ENCODE peak calls at places on chromosomes 11 and 22, in six cellular contexts. P is adrenal gland, L is IMR-90, D is A549, R is body of pancreas, T is ovary. G is an unnamed sample.

GRCh38 chr11:25576320-25576719 is 755.6 kb upstream of the ANO3 start:
- DNase-seq in T (no peak), P (no peak), L (no peak), R (no peak), D (no peak), G (no peak)

GRCh38 chr11:114762437-114762836 is 84.1 kb downstream of the NXPE2 start:
- DNase-seq in T (peak; percentile 27), R (peak; percentile 56), D (peak; percentile 56), L (peak; percentile 54), P (peak; percentile 69), G (peak; percentile 51)

GRCh38 chr22:50699754-50700386 is 27.2 kb downstream of the SHANK3 start:
- DNase-seq in L (no peak), P (no peak), R (peak; percentile 8), T (no peak), D (no peak), G (no peak)

GRCh38 chr11:38019072-38019775 is 1421.2 kb upstream of the RAG2 start:
- DNase-seq in L (no peak), T (no peak), R (no peak), P (no peak), D (peak; percentile 1), G (no peak)

GRCh38 chr22:50656122-50657070 is 16.2 kb upstream of the SHANK3 start:
- DNase-seq in D (peak; percentile 47), P (peak; percentile 66), R (no peak), T (no peak), L (peak; percentile 61), G (no peak)

GRCh38 chr11:126485021-126485781 is 129.7 kb downstream of the ST3GAL4 start:
- DNase-seq in T (no peak), R (no peak), D (no peak), L (peak; percentile 81), P (no peak), G (no peak)

GRCh38 chr11:67120881-67121710 is 2.0 kb downstream of the KDM2A start:
- DNase-seq in P (peak; percentile 53), R (peak; percentile 26), L (peak; percentile 45), D (peak; percentile 34), T (no peak), G (peak; percentile 33)

GRCh38 chr22:24474221-24474620 is 20.9 kb upstream of the UPB1 start:
- DNase-seq in L (peak; percentile 92), D (peak; percentile 36), R (no peak), P (peak; percentile 18), T (no peak), G (no peak)

GRCh38 chr11:130159657-130160459 is at the start of gene ST14:
- DNase-seq in T (no peak), L (no peak), R (peak; percentile 88), D (no peak), P (no peak), G (peak; percentile 79)

GRCh38 chr11:3208272-3208671 is 10.3 kb downstream of the MRGPRG start:
- DNase-seq in R (no peak), T (no peak), P (no peak), L (no peak), D (no peak), G (no peak)

GRCh38 chr11:16036218-16036617 is 320.1 kb downstream of the SOX6 start:
- DNase-seq in R (no peak), P (no peak), L (no peak), D (no peak), T (no peak), G (no peak)

GRCh38 chr22:29478326-29479276 is 1.4 kb upstream of the NEFH start:
- DNase-seq in L (no peak), R (peak; percentile 20), P (peak; percentile 60), T (no peak), D (peak; percentile 18), G (no peak)

GRCh38 chr11:12285106-12285505 is 92.3 kb upstream of the PARVA start:
- DNase-seq in P (no peak), D (no peak), R (no peak), T (no peak), L (peak; percentile 98), G (no peak)
- H3K4me3 ChIP-seq in P (no peak overlapping the region), D (no peak overlapping the region), R (no peak overlapping the region), T (no peak overlapping the region), L (no peak overlapping the region), G (no peak overlapping the region)

GRCh38 chr11:78325274-78325781 is 92.3 kb downstream of the GAB2 start:
- DNase-seq in R (no peak), D (no peak), P (no peak), T (no peak), L (no peak), G (no peak)
- TF ChIP-seq POLR2A in R (no peak), D (no peak), P (no peak), T (no peak), L (no peak), G (no peak)

GRCh38 chr11:64741393-64742086 is 2.4 kb downstream of the RASGRP2 start:
- DNase-seq in R (no peak), T (no peak), D (no peak), P (no peak), L (no peak), G (no peak)

GRCh38 chr11:64744544-64745218 is 739 bp upstream of the RASGRP2 start:
- DNase-seq in P (no peak), T (no peak), L (no peak), R (no peak), D (no peak), G (no peak)

GRCh38 chr11:64743591-64744543 is at the start of gene RASGRP2:
- DNase-seq in D (peak; percentile 76), L (no peak), P (peak; percentile 75), R (peak; percentile 57), T (peak; percentile 50), G (peak; percentile 36)

GRCh38 chr11:64742940-64743590 is 877 bp downstream of the RASGRP2 start:
- DNase-seq in D (peak; percentile 48), L (no peak), T (peak; percentile 48), P (peak; percentile 79), R (peak; percentile 70), G (no peak)

GRCh38 chr11:64742087-64742939 is 1.6 kb downstream of the RASGRP2 start:
- DNase-seq in L (no peak), D (no peak), T (no peak), R (no peak), P (peak; percentile 22), G (no peak)
- H3K4me3 ChIP-seq in L (peak overlapping the region; percentile 20), D (peak overlapping the region; percentile 61), T (peak overlapping the region; percentile 44), R (no peak overlapping the region), P (peak overlapping the region; percentile 16), G (peak overlapping the region; percentile 40)

DNA sequence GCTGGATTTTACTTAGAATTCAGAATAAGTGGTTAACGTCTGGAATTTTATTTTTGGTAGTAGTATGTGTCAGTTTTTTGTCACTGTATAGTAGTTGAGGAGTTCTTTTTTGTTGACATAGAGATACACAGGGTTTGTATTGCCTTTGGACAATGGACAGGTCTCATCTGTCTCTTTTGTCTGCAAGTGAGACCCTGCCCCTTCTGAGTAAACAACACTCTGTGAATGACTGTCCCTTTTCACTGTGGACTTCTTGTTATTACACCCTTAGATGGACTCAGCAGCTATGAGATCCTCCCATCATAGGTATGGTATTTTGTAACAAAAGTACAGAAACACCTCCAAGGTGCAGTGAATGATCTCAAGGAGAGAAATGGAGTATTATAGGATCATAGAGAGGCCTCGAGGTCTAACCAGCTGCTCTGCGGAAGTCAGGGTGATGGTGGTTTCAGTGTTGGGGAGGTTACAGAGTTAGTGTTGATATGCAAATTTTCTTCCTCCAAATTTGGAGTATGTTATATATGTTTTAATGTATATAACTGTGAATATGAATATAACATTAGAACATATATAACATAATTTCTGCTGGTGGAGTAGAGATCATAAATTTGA is 7.8 kb downstream of the PPP6R3 start:
- DNase-seq in P (no peak), D (no peak), L (no peak), R (no peak), T (no peak), G (no peak)
- TF ChIP-seq POLR2A in P (no peak), D (no peak), L (no peak), R (no peak), T (no peak), G (no peak)

DNA sequence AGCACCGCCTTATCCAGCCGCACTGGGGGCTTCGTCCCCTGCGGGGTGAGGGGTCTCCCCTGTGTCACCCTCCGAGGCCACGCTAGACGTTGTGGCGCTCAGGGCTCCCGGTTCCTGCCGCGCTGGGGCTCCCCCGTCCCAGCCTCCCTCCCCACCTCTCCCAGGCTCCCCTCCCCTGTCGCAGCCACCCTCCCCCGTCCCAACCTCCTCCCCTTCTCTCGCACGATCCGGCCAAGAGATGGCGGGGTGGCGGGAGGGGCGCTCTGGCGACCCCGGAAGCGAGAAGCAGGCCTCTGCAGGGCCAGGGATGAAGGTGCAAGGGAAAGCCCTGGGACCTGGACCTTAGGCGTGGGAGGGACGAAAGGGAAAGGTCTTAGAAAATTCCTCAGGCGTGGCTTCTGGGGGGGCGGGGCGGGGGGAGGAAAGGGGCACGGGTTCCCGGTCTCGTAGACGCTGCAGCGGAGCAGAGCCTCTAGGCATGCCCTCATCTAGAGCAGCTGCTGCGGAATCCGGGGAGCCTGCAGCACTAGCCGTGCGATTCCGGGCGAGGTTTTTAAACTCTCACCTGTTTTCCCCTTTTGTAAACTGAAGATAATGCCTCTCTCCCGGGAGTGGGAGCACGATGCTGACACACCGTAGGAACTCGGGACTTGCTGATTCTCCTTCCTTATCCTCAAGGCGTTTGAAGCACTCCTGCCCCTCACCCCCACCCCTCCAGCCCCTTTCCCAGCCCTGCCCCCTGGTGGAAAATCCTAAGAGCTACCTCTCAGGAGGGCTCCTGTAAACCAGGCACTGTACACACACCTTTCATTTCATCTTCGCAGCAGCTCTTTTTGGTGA is 14.4 kb downstream of the KCNJ5 start:
- DNase-seq in P (peak; percentile 54), L (peak; percentile 26), T (peak; percentile 49), D (peak; percentile 70), R (peak; percentile 71), G (peak; percentile 30)
- H3K4me3 ChIP-seq in P (no peak overlapping the region), L (peak overlapping the region; percentile 42), T (peak overlapping the region; percentile 55), D (peak overlapping the region; percentile 64), R (peak overlapping the region; percentile 58), G (peak overlapping the region; percentile 41)

GRCh38 chr11:74462009-74462408 is 5.3 kb downstream of the KCNE3 start:
- DNase-seq in R (peak; percentile 88), T (peak; percentile 85), L (no peak), D (no peak), P (peak; percentile 86), G (no peak)
- TF ChIP-seq POLR2A in R (peak; percentile 58), T (no peak), L (no peak), D (no peak), P (no peak), G (no peak)

GRCh38 chr11:44611687-44612437 is 46.4 kb downstream of the CD82 start:
- DNase-seq in R (no peak), P (no peak), D (no peak), L (no peak), T (no peak), G (no peak)
- H3K4me3 ChIP-seq in R (no peak overlapping the region), P (no peak overlapping the region), D (no peak overlapping the region), L (no peak overlapping the region), T (no peak overlapping the region), G (no peak overlapping the region)

G was measured in prostate gland.